ENCODE peak calls at places on chromosomes 2 and 18, in five cellular contexts. One of them, this sample, is unnamed.
A peak's percentile ranks its signal among the peaks of the same experiment; 100 is the strongest.

GRCh38 chr2:65658253-65658652 is 225.9 kb upstream of the SPRED2 start:
- DNase-seq in stomach: no peak
- DNase-seq in IMR-90: no peak
- DNase-seq in H1: no peak
- DNase-seq in suprapubic skin: no peak
- DNase-seq in this sample: no peak

GRCh38 chr18:21134895-21135294 is 23.3 kb upstream of the ROCK1 start:
- DNase-seq in stomach: no peak
- DNase-seq in IMR-90: peak; percentile 7
- DNase-seq in H1: no peak
- DNase-seq in suprapubic skin: no peak
- DNase-seq in this sample: no peak

GRCh38 chr2:230411484-230412368 is 4.3 kb upstream of the SP100 start:
- DNase-seq in stomach: peak; percentile 64
- DNase-seq in IMR-90: peak; percentile 64
- DNase-seq in H1: no peak
- DNase-seq in suprapubic skin: peak; percentile 84
- DNase-seq in this sample: peak; percentile 48

GRCh38 chr2:23904692-23905091 is 22.2 kb downstream of the ATAD2B start:
- DNase-seq in stomach: no peak
- DNase-seq in IMR-90: peak; percentile 76
- DNase-seq in H1: no peak
- DNase-seq in suprapubic skin: no peak
- DNase-seq in this sample: no peak

GRCh38 chr2:117967981-117968723 is 45.7 kb downstream of the CCDC93 start:
- DNase-seq in stomach: no peak
- DNase-seq in IMR-90: no peak
- DNase-seq in H1: no peak
- DNase-seq in suprapubic skin: no peak
- DNase-seq in this sample: no peak

GRCh38 chr2:60530228-60530627 is 23.2 kb downstream of the BCL11A start:
- DNase-seq in stomach: peak; percentile 77
- DNase-seq in IMR-90: no peak
- DNase-seq in H1: no peak
- DNase-seq in suprapubic skin: no peak
- DNase-seq in this sample: no peak

GRCh38 chr2:28444951-28445350 is 50.9 kb upstream of the PLB1 start:
- DNase-seq in stomach: no peak
- DNase-seq in IMR-90: no peak
- DNase-seq in H1: no peak
- DNase-seq in suprapubic skin: no peak
- DNase-seq in this sample: no peak

GRCh38 chr2:73870084-73870483 is 22.7 kb upstream of the ACTG2 start:
- DNase-seq in stomach: peak; percentile 37
- DNase-seq in IMR-90: peak; percentile 98
- DNase-seq in H1: no peak
- DNase-seq in suprapubic skin: no peak
- DNase-seq in this sample: peak; percentile 32

GRCh38 chr18:77135339-77136075 is 2.9 kb upstream of the MBP start:
- DNase-seq in stomach: no peak
- DNase-seq in IMR-90: no peak
- DNase-seq in H1: no peak
- DNase-seq in suprapubic skin: no peak
- DNase-seq in this sample: no peak
- H3K27me3 ChIP-seq in stomach: no peaks in the 10 kb centered on the region
- H3K27me3 ChIP-seq in IMR-90: peaks cover 16% of the 10 kb centered on the region
- H3K27me3 ChIP-seq in H1: peaks cover 34% of the 10 kb centered on the region
- H3K27me3 ChIP-seq in suprapubic skin: no peaks in the 10 kb centered on the region
- H3K27me3 ChIP-seq in this sample: no peaks in the 10 kb centered on the region

GRCh38 chr2:96344011-96344410 is 8.4 kb downstream of the NCAPH start:
- DNase-seq in stomach: no peak
- DNase-seq in IMR-90: peak; percentile 73
- DNase-seq in H1: no peak
- DNase-seq in suprapubic skin: no peak
- DNase-seq in this sample: no peak
- TF ChIP-seq POLR2A in stomach: no peak
- TF ChIP-seq POLR2A in IMR-90: no peak
- TF ChIP-seq POLR2A in H1: no peak
- TF ChIP-seq POLR2A in suprapubic skin: no peak
- TF ChIP-seq POLR2A in this sample: no peak

DNA sequence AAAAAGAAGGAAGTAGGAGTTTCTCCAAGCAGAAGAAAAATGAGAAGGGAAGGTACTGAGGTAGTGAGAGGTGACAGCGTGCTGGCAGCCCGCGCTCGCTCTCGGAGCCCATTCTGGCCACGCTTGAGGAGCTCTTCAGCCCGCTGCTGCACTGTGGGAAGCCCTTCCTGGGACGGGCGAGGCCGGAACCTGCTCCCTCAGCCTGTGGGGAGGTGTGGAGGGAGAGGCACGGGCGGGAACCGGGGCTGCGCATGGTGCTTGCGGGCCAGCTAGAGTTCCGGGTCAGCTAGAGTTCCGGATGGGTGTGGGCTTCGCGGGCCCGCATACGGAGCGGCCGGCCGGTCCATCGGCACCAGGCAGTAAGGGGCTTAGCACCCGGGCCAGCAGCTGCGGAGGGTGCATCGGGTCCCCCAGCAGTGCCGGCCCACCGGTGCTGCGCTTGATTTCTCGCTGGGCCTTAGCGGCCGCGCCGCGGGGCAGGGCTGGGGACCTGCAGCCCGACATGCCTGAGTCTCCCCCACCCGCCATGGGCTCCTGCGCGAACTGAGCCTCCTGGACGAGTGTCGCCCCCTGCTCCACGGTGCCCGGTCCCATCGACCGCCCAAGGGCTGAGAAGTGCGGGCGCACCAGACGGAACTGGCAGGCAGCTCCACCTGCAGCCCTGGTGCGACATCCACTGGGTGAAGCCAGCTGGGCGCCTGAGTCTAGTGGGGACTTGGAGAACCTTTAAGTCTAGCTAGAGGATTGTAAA is 11.1 kb upstream of the CYS1 start:
- DNase-seq in stomach: peak; percentile 51
- DNase-seq in IMR-90: no peak
- DNase-seq in H1: no peak
- DNase-seq in suprapubic skin: no peak
- DNase-seq in this sample: peak; percentile 57
- H3K4me3 ChIP-seq in stomach: peak overlapping the region; percentile 26
- H3K4me3 ChIP-seq in IMR-90: no peak overlapping the region
- H3K4me3 ChIP-seq in H1: no peak overlapping the region
- H3K4me3 ChIP-seq in suprapubic skin: peak overlapping the region; percentile 35
- H3K4me3 ChIP-seq in this sample: peak overlapping the region; percentile 45

GRCh38 chr2:149146876-149147275 is 108.4 kb downstream of the LYPD6B start:
- DNase-seq in stomach: no peak
- DNase-seq in IMR-90: no peak
- DNase-seq in H1: no peak
- DNase-seq in suprapubic skin: no peak
- DNase-seq in this sample: no peak

GRCh38 chr2:149145314-149146295 is 107.1 kb downstream of the LYPD6B start:
- DNase-seq in stomach: no peak
- DNase-seq in IMR-90: no peak
- DNase-seq in H1: no peak
- DNase-seq in suprapubic skin: no peak
- DNase-seq in this sample: no peak

GRCh38 chr2:149152597-149152996 is 114.1 kb downstream of the LYPD6B start:
- DNase-seq in stomach: no peak
- DNase-seq in IMR-90: no peak
- DNase-seq in H1: no peak
- DNase-seq in suprapubic skin: no peak
- DNase-seq in this sample: no peak

GRCh38 chr2:149148195-149149006 is 109.9 kb downstream of the LYPD6B start:
- DNase-seq in stomach: no peak
- DNase-seq in IMR-90: no peak
- DNase-seq in H1: no peak
- DNase-seq in suprapubic skin: no peak
- DNase-seq in this sample: no peak

GRCh38 chr2:149149007-149149297 is 110.5 kb downstream of the LYPD6B start:
- DNase-seq in stomach: no peak
- DNase-seq in IMR-90: no peak
- DNase-seq in H1: no peak
- DNase-seq in suprapubic skin: no peak
- DNase-seq in this sample: no peak
- H3K27me3 ChIP-seq in stomach: no peaks in the 10 kb centered on the region
- H3K27me3 ChIP-seq in IMR-90: no peaks in the 10 kb centered on the region
- H3K27me3 ChIP-seq in H1: no peaks in the 10 kb centered on the region
- H3K27me3 ChIP-seq in suprapubic skin: no peaks in the 10 kb centered on the region
- H3K27me3 ChIP-seq in this sample: no peaks in the 10 kb centered on the region

GRCh38 chr2:37389984-37390765 is 45.7 kb downstream of the QPCT start:
- DNase-seq in stomach: no peak
- DNase-seq in IMR-90: peak; percentile 96
- DNase-seq in H1: peak; percentile 15
- DNase-seq in suprapubic skin: no peak
- DNase-seq in this sample: no peak
- TF ChIP-seq POLR2A in stomach: no peak
- TF ChIP-seq POLR2A in IMR-90: peak; percentile 25
- TF ChIP-seq POLR2A in H1: no peak
- TF ChIP-seq POLR2A in suprapubic skin: no peak
- TF ChIP-seq POLR2A in this sample: no peak

GRCh38 chr2:145094353-145094752 is 574.4 kb upstream of the ZEB2 start:
- DNase-seq in stomach: no peak
- DNase-seq in IMR-90: peak; percentile 46
- DNase-seq in H1: no peak
- DNase-seq in suprapubic skin: no peak
- DNase-seq in this sample: no peak

GRCh38 chr2:145095641-145096435 is 575.9 kb upstream of the ZEB2 start:
- DNase-seq in stomach: no peak
- DNase-seq in IMR-90: peak; percentile 93
- DNase-seq in H1: no peak
- DNase-seq in suprapubic skin: no peak
- DNase-seq in this sample: no peak

GRCh38 chr2:145091011-145091744 is 571.3 kb upstream of the ZEB2 start:
- DNase-seq in stomach: no peak
- DNase-seq in IMR-90: peak; percentile 70
- DNase-seq in H1: no peak
- DNase-seq in suprapubic skin: no peak
- DNase-seq in this sample: no peak

GRCh38 chr2:145088733-145089132 is 568.8 kb upstream of the ZEB2 start:
- DNase-seq in stomach: no peak
- DNase-seq in IMR-90: peak; percentile 61
- DNase-seq in H1: no peak
- DNase-seq in suprapubic skin: no peak
- DNase-seq in this sample: no peak

GRCh38 chr2:145091967-145092366 is 572.0 kb upstream of the ZEB2 start:
- DNase-seq in stomach: no peak
- DNase-seq in IMR-90: peak; percentile 28
- DNase-seq in H1: no peak
- DNase-seq in suprapubic skin: no peak
- DNase-seq in this sample: no peak
- H3K4me3 ChIP-seq in stomach: no peak overlapping the region
- H3K4me3 ChIP-seq in IMR-90: no peak overlapping the region
- H3K4me3 ChIP-seq in H1: no peak overlapping the region
- H3K4me3 ChIP-seq in suprapubic skin: no peak overlapping the region
- H3K4me3 ChIP-seq in this sample: no peak overlapping the region

DNA sequence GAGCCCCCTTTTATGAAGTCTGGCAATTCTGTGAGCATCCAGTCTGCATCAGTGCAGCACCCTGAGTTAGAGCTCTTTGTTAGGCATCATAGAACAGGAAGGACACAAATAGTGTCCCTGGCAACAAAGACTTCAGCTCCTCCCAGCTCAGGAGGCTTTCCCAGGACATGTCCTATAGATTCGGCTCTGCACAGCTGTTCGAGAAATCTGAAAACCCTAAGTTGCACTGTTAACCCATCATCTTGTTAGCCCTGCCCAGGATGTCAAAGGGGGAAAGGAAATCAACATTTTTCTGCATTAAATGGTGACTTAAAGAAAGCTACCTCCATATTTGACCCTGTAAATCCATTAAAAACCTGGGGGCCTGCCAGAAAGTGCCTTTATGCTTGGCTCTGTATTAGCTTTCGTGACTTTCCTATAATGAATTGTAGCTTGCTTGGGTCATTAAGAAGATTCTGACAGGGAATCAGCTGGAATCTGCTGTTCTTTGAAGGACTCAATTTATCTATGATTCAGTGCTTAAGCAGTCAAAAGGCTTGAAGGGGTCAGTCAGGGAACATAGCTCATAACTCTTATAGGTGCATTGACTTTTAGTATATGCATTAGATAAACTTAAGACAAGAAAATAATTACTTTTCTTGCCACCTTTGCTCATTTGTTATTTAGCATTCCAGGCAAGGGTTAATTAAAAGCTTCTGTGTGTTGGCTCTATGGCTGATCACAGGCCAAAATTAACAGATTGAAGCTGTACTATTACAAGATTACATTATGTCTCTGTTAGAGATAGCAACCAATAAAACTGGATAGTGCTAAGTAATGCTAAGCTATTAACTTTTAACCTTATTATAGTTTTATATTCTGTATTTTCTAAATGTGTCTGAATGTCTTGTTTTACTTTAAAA is 20.6 kb downstream of the ERMN start:
- DNase-seq in stomach: no peak
- DNase-seq in IMR-90: peak; percentile 49
- DNase-seq in H1: no peak
- DNase-seq in suprapubic skin: no peak
- DNase-seq in this sample: no peak
- H3K27me3 ChIP-seq in stomach: no peaks in the 10 kb centered on the region
- H3K27me3 ChIP-seq in IMR-90: no peaks in the 10 kb centered on the region
- H3K27me3 ChIP-seq in H1: no peaks in the 10 kb centered on the region
- H3K27me3 ChIP-seq in suprapubic skin: no peaks in the 10 kb centered on the region
- H3K27me3 ChIP-seq in this sample: no peaks in the 10 kb centered on the region

GRCh38 chr2:240568678-240569522 is 616 bp downstream of the RNPEPL1 start:
- DNase-seq in stomach: peak; percentile 74
- DNase-seq in IMR-90: peak; percentile 64
- DNase-seq in H1: no peak
- DNase-seq in suprapubic skin: peak; percentile 79
- DNase-seq in this sample: peak; percentile 66
- TF ChIP-seq POLR2A in stomach: no peak
- TF ChIP-seq POLR2A in IMR-90: no peak
- TF ChIP-seq POLR2A in H1: no peak
- TF ChIP-seq POLR2A in suprapubic skin: no peak
- TF ChIP-seq POLR2A in this sample: no peak